ENCODE peak calls at places on chromosomes 5 and 9, in eight cellular contexts. One of them, this sample, is unnamed.

GRCh38 chr9:16553869-16554540 is 316.5 kb downstream of the BNC2 start:
- DNase-seq in cardiac fibroblast: peak; percentile 56
- DNase-seq in cardiac muscle cell: peak; percentile 29
- DNase-seq in psoas muscle: no peak
- DNase-seq in hepatocyte: no peak
- DNase-seq in PC-3: no peak
- DNase-seq in mucosa of descending colon: no peak
- DNase-seq in choroid plexus epithelial cell: peak; percentile 50
- DNase-seq in this sample: peak; percentile 35

GRCh38 chr5:55865831-55866230 is 14.7 kb downstream of the IL31RA start:
- DNase-seq in hepatocyte: peak; percentile 11
- DNase-seq in mucosa of descending colon: no peak
- DNase-seq in PC-3: no peak
- DNase-seq in choroid plexus epithelial cell: peak; percentile 53
- DNase-seq in cardiac fibroblast: peak; percentile 50
- DNase-seq in psoas muscle: no peak
- DNase-seq in cardiac muscle cell: peak; percentile 43
- DNase-seq in this sample: peak; percentile 41

GRCh38 chr9:123320814-123321213 is 35.2 kb upstream of the CRB2 start:
- DNase-seq in PC-3: no peak
- DNase-seq in cardiac fibroblast: no peak
- DNase-seq in cardiac muscle cell: no peak
- DNase-seq in choroid plexus epithelial cell: no peak
- DNase-seq in hepatocyte: no peak
- DNase-seq in psoas muscle: no peak
- DNase-seq in mucosa of descending colon: no peak
- DNase-seq in this sample: no peak

GRCh38 chr5:149996186-149996890 is 4.1 kb downstream of the TIGD6 start:
- DNase-seq in choroid plexus epithelial cell: no peak
- DNase-seq in psoas muscle: no peak
- DNase-seq in PC-3: no peak
- DNase-seq in hepatocyte: no peak
- DNase-seq in cardiac fibroblast: no peak
- DNase-seq in cardiac muscle cell: no peak
- DNase-seq in mucosa of descending colon: no peak
- DNase-seq in this sample: no peak

GRCh38 chr9:137179761-137180160 is 7.9 kb upstream of the TMEM210 start:
- DNase-seq in cardiac fibroblast: no peak
- DNase-seq in PC-3: no peak
- DNase-seq in psoas muscle: no peak
- DNase-seq in choroid plexus epithelial cell: no peak
- DNase-seq in hepatocyte: no peak
- DNase-seq in mucosa of descending colon: no peak
- DNase-seq in cardiac muscle cell: no peak
- DNase-seq in this sample: no peak

GRCh38 chr5:168822248-168822744 is 243.1 kb upstream of the PANK3 start:
- DNase-seq in cardiac muscle cell: no peak
- DNase-seq in choroid plexus epithelial cell: no peak
- DNase-seq in cardiac fibroblast: no peak
- DNase-seq in hepatocyte: no peak
- DNase-seq in psoas muscle: no peak
- DNase-seq in PC-3: no peak
- DNase-seq in mucosa of descending colon: no peak
- DNase-seq in this sample: no peak

GRCh38 chr5:142242272-142242671 is 82.5 kb downstream of the SPRY4 start:
- DNase-seq in choroid plexus epithelial cell: no peak
- DNase-seq in cardiac fibroblast: no peak
- DNase-seq in hepatocyte: no peak
- DNase-seq in psoas muscle: no peak
- DNase-seq in mucosa of descending colon: no peak
- DNase-seq in PC-3: no peak
- DNase-seq in cardiac muscle cell: no peak
- DNase-seq in this sample: no peak

GRCh38 chr5:42037379-42037932 is 112.4 kb downstream of the FBXO4 start:
- DNase-seq in cardiac muscle cell: no peak
- DNase-seq in mucosa of descending colon: no peak
- DNase-seq in choroid plexus epithelial cell: no peak
- DNase-seq in psoas muscle: no peak
- DNase-seq in PC-3: no peak
- DNase-seq in hepatocyte: no peak
- DNase-seq in cardiac fibroblast: no peak
- DNase-seq in this sample: no peak

GRCh38 chr9:133371261-133371711 is 4.6 kb downstream of the SURF4 start:
- DNase-seq in psoas muscle: no peak
- DNase-seq in mucosa of descending colon: no peak
- DNase-seq in hepatocyte: no peak
- DNase-seq in cardiac fibroblast: no peak
- DNase-seq in cardiac muscle cell: no peak
- DNase-seq in PC-3: no peak
- DNase-seq in choroid plexus epithelial cell: peak; percentile 58
- DNase-seq in this sample: no peak

GRCh38 chr9:75889977-75890540 is 414 bp upstream of the PCSK5 start:
- DNase-seq in cardiac muscle cell: peak; percentile 44
- DNase-seq in mucosa of descending colon: no peak
- DNase-seq in hepatocyte: peak; percentile 65
- DNase-seq in choroid plexus epithelial cell: peak; percentile 84
- DNase-seq in PC-3: peak; percentile 27
- DNase-seq in cardiac fibroblast: peak; percentile 79
- DNase-seq in psoas muscle: peak; percentile 54
- DNase-seq in this sample: peak; percentile 67

GRCh38 chr5:53782620-53783019 is 222.2 kb downstream of the NDUFS4 start:
- DNase-seq in psoas muscle: no peak
- DNase-seq in choroid plexus epithelial cell: no peak
- DNase-seq in mucosa of descending colon: no peak
- DNase-seq in PC-3: no peak
- DNase-seq in cardiac muscle cell: no peak
- DNase-seq in cardiac fibroblast: no peak
- DNase-seq in hepatocyte: no peak
- DNase-seq in this sample: no peak

GRCh38 chr5:88882321-88883038 is 504 bp downstream of the MEF2C start:
- DNase-seq in choroid plexus epithelial cell: peak; percentile 17
- DNase-seq in psoas muscle: no peak
- DNase-seq in cardiac muscle cell: no peak
- DNase-seq in PC-3: peak; percentile 21
- DNase-seq in cardiac fibroblast: peak; percentile 44
- DNase-seq in mucosa of descending colon: no peak
- DNase-seq in hepatocyte: no peak
- DNase-seq in this sample: peak; percentile 12

GRCh38 chr5:9621379-9621903 is 8.7 kb downstream of the TAS2R1 start:
- DNase-seq in hepatocyte: peak; percentile 22
- DNase-seq in PC-3: no peak
- DNase-seq in cardiac muscle cell: peak; percentile 54
- DNase-seq in mucosa of descending colon: no peak
- DNase-seq in cardiac fibroblast: peak; percentile 71
- DNase-seq in psoas muscle: no peak
- DNase-seq in choroid plexus epithelial cell: peak; percentile 62
- DNase-seq in this sample: peak; percentile 97

GRCh38 chr5:143313298-143313852 is 90.1 kb downstream of the NR3C1 start:
- DNase-seq in choroid plexus epithelial cell: no peak
- DNase-seq in psoas muscle: no peak
- DNase-seq in PC-3: peak; percentile 54
- DNase-seq in cardiac fibroblast: peak; percentile 37
- DNase-seq in hepatocyte: no peak
- DNase-seq in mucosa of descending colon: no peak
- DNase-seq in cardiac muscle cell: no peak
- DNase-seq in this sample: no peak

GRCh38 chr9:98642661-98643312 is 65.9 kb downstream of the GABBR2 start:
- DNase-seq in psoas muscle: no peak
- DNase-seq in cardiac muscle cell: no peak
- DNase-seq in choroid plexus epithelial cell: no peak
- DNase-seq in mucosa of descending colon: no peak
- DNase-seq in hepatocyte: no peak
- DNase-seq in cardiac fibroblast: no peak
- DNase-seq in PC-3: no peak
- DNase-seq in this sample: no peak

GRCh38 chr9:108297025-108297424 is 558.8 kb downstream of the ACTL7B start:
- DNase-seq in PC-3: no peak
- DNase-seq in hepatocyte: no peak
- DNase-seq in psoas muscle: peak; percentile 30
- DNase-seq in cardiac fibroblast: peak; percentile 52
- DNase-seq in choroid plexus epithelial cell: peak; percentile 35
- DNase-seq in cardiac muscle cell: no peak
- DNase-seq in mucosa of descending colon: no peak
- DNase-seq in this sample: peak; percentile 83

GRCh38 chr9:10015755-10016154 is 597.0 kb downstream of the PTPRD start:
- DNase-seq in hepatocyte: no peak
- DNase-seq in cardiac fibroblast: no peak
- DNase-seq in PC-3: no peak
- DNase-seq in choroid plexus epithelial cell: no peak
- DNase-seq in psoas muscle: no peak
- DNase-seq in cardiac muscle cell: no peak
- DNase-seq in mucosa of descending colon: no peak
- DNase-seq in this sample: no peak

GRCh38 chr5:143514915-143515314 is 111.4 kb upstream of the NR3C1 start:
- DNase-seq in PC-3: no peak
- DNase-seq in choroid plexus epithelial cell: peak; percentile 34
- DNase-seq in cardiac fibroblast: no peak
- DNase-seq in psoas muscle: no peak
- DNase-seq in cardiac muscle cell: no peak
- DNase-seq in hepatocyte: no peak
- DNase-seq in mucosa of descending colon: no peak
- DNase-seq in this sample: no peak

GRCh38 chr5:62720036-62720441 is 141.4 kb downstream of the LRRC70 start:
- DNase-seq in cardiac muscle cell: peak; percentile 55
- DNase-seq in hepatocyte: peak; percentile 58
- DNase-seq in mucosa of descending colon: no peak
- DNase-seq in choroid plexus epithelial cell: peak; percentile 21
- DNase-seq in PC-3: peak; percentile 41
- DNase-seq in cardiac fibroblast: no peak
- DNase-seq in psoas muscle: no peak
- DNase-seq in this sample: no peak

DNA sequence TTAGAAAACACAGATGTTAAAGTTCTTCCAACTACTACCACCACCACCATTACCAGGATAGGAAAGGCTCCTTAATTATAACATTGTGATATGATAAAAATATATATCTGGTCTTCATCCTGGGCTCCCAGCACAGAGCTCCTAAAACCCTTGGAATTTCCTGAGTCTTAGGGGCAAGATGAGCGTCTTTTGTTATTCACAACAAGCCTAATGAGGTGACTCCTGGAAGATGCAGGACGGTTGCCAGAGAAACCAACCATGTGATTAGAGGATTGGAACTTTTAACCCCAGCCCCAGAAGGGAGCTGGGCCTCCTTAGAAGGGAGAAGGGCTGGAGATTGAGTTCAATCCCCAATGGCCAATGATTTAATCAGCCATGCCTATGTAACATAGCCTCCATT is 148.0 kb upstream of the ADRA1B start:
- DNase-seq in cardiac fibroblast: peak; percentile 32
- DNase-seq in PC-3: no peak
- DNase-seq in mucosa of descending colon: no peak
- DNase-seq in psoas muscle: no peak
- DNase-seq in hepatocyte: no peak
- DNase-seq in cardiac muscle cell: no peak
- DNase-seq in choroid plexus epithelial cell: peak; percentile 31
- DNase-seq in this sample: peak; percentile 71
- H3K4me3 ChIP-seq in cardiac fibroblast: no peak overlapping the region
- H3K4me3 ChIP-seq in PC-3: no peak overlapping the region
- H3K4me3 ChIP-seq in mucosa of descending colon: no peak overlapping the region
- H3K4me3 ChIP-seq in psoas muscle: no peak overlapping the region
- H3K4me3 ChIP-seq in hepatocyte: no peak overlapping the region
- H3K4me3 ChIP-seq in cardiac muscle cell: no peak overlapping the region
- H3K4me3 ChIP-seq in choroid plexus epithelial cell: no peak overlapping the region
- H3K4me3 ChIP-seq in this sample: no peak overlapping the region

DNA sequence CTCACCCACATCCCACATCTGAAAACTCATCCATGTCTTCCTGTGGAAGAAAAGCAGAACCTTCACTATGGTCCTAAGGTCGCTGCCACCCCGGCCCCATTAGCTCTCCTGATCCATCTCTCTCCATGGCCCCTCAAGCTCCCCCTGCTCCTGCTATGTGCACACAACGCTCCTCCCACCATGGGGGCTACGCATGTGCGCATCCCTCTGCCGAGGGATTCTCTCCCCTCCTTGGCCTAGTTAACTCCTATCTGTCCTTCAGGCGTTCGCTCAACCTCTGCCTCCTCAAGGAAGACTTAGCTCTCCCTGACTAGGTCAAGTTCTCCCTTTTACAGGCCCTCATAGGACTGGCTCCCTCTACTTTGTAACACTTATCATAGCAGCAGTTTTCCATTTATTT is 9.8 kb downstream of the AKNA start:
- DNase-seq in psoas muscle: no peak
- DNase-seq in mucosa of descending colon: no peak
- DNase-seq in cardiac muscle cell: no peak
- DNase-seq in choroid plexus epithelial cell: no peak
- DNase-seq in PC-3: no peak
- DNase-seq in cardiac fibroblast: no peak
- DNase-seq in hepatocyte: no peak
- DNase-seq in this sample: no peak
- TF ChIP-seq CTCF in psoas muscle: no peak
- TF ChIP-seq CTCF in mucosa of descending colon: no peak
- TF ChIP-seq CTCF in cardiac muscle cell: no peak
- TF ChIP-seq CTCF in choroid plexus epithelial cell: no peak
- TF ChIP-seq CTCF in PC-3: no peak
- TF ChIP-seq CTCF in cardiac fibroblast: no peak
- TF ChIP-seq CTCF in hepatocyte: no peak
- TF ChIP-seq CTCF in this sample: no peak

GRCh38 chr5:14266686-14267085 is 123.5 kb downstream of the TRIO start:
- DNase-seq in psoas muscle: no peak
- DNase-seq in cardiac fibroblast: peak; percentile 61
- DNase-seq in choroid plexus epithelial cell: peak; percentile 41
- DNase-seq in hepatocyte: no peak
- DNase-seq in mucosa of descending colon: no peak
- DNase-seq in cardiac muscle cell: no peak
- DNase-seq in PC-3: peak; percentile 23
- DNase-seq in this sample: peak; percentile 48

GRCh38 chr5:14267166-14267838 is 124.2 kb downstream of the TRIO start:
- DNase-seq in mucosa of descending colon: no peak
- DNase-seq in cardiac muscle cell: peak; percentile 62
- DNase-seq in choroid plexus epithelial cell: peak; percentile 55
- DNase-seq in PC-3: peak; percentile 53
- DNase-seq in cardiac fibroblast: no peak
- DNase-seq in hepatocyte: no peak
- DNase-seq in psoas muscle: no peak
- DNase-seq in this sample: no peak

GRCh38 chr5:14269395-14269794 is 126.3 kb downstream of the TRIO start:
- DNase-seq in cardiac fibroblast: no peak
- DNase-seq in cardiac muscle cell: no peak
- DNase-seq in PC-3: peak; percentile 44
- DNase-seq in mucosa of descending colon: no peak
- DNase-seq in choroid plexus epithelial cell: no peak
- DNase-seq in hepatocyte: no peak
- DNase-seq in psoas muscle: no peak
- DNase-seq in this sample: no peak

GRCh38 chr5:14268738-14269137 is 125.6 kb downstream of the TRIO start:
- DNase-seq in psoas muscle: no peak
- DNase-seq in cardiac muscle cell: no peak
- DNase-seq in cardiac fibroblast: peak; percentile 66
- DNase-seq in mucosa of descending colon: no peak
- DNase-seq in choroid plexus epithelial cell: peak; percentile 74
- DNase-seq in PC-3: no peak
- DNase-seq in hepatocyte: no peak
- DNase-seq in this sample: peak; percentile 40

GRCh38 chr5:14268236-14268701 is 125.1 kb downstream of the TRIO start:
- DNase-seq in mucosa of descending colon: no peak
- DNase-seq in psoas muscle: peak; percentile 67
- DNase-seq in PC-3: peak; percentile 99
- DNase-seq in choroid plexus epithelial cell: peak; percentile 27
- DNase-seq in cardiac fibroblast: peak; percentile 89
- DNase-seq in hepatocyte: peak; percentile 55
- DNase-seq in cardiac muscle cell: no peak
- DNase-seq in this sample: peak; percentile 70
- H3K4me3 ChIP-seq in mucosa of descending colon: no peak overlapping the region
- H3K4me3 ChIP-seq in psoas muscle: peak overlapping the region; percentile 20
- H3K4me3 ChIP-seq in PC-3: peak overlapping the region; percentile 43
- H3K4me3 ChIP-seq in choroid plexus epithelial cell: no peak overlapping the region
- H3K4me3 ChIP-seq in cardiac fibroblast: no peak overlapping the region
- H3K4me3 ChIP-seq in hepatocyte: no peak overlapping the region
- H3K4me3 ChIP-seq in cardiac muscle cell: no peak overlapping the region
- H3K4me3 ChIP-seq in this sample: no peak overlapping the region

GRCh38 chr9:134438204-134438788 is 112.0 kb downstream of the RXRA start:
- DNase-seq in choroid plexus epithelial cell: no peak
- DNase-seq in hepatocyte: no peak
- DNase-seq in mucosa of descending colon: no peak
- DNase-seq in PC-3: no peak
- DNase-seq in psoas muscle: no peak
- DNase-seq in cardiac fibroblast: no peak
- DNase-seq in cardiac muscle cell: no peak
- DNase-seq in this sample: no peak
- TF ChIP-seq CTCF in choroid plexus epithelial cell: no peak
- TF ChIP-seq CTCF in hepatocyte: no peak
- TF ChIP-seq CTCF in mucosa of descending colon: no peak
- TF ChIP-seq CTCF in PC-3: no peak
- TF ChIP-seq CTCF in psoas muscle: peak; percentile 14
- TF ChIP-seq CTCF in cardiac fibroblast: no peak
- TF ChIP-seq CTCF in cardiac muscle cell: no peak
- TF ChIP-seq CTCF in this sample: no peak

This sample was measured in fibroblast of villous mesenchyme.